ENCODE peak calls at places on chromosomes 13 and 19, in four cellular contexts. H, X, P and F are unnamed samples.

GRCh38 chr13:114015608-114016295 is 41.9 kb upstream of the C13orf46 start:
- DNase-seq in X (no peak), H (peak), P (no peak), F (no peak)

GRCh38 chr13:96052655-96053002 is 572 bp downstream of the UGGT2 start:
- DNase-seq in X (no peak), P (peak), H (peak), F (no peak)

GRCh38 chr13:25886438-25887214 is 165.2 kb downstream of the SHISA2 start:
- DNase-seq in P (no peak), H (no peak), X (no peak), F (no peak)

GRCh38 chr19:14432817-14433453 is at the start of gene PKN1:
- DNase-seq in P (peak), X (peak), H (peak), F (peak)

GRCh38 chr19:2372076-2372612 is 12.1 kb downstream of the TMPRSS9 start:
- DNase-seq in P (no peak), X (no peak), H (no peak), F (no peak)

GRCh38 chr13:103516009-103516795 is 450.0 kb upstream of the SLC10A2 start:
- DNase-seq in P (no peak), H (no peak), X (no peak), F (no peak)

GRCh38 chr13:51212808-51213728 is 9.1 kb upstream of the FAM124A start:
- DNase-seq in P (no peak), X (no peak), H (no peak), F (no peak)

GRCh38 chr13:51815848-51816247 is 11.9 kb upstream of the DHRS12 start:
- DNase-seq in H (no peak), X (no peak), P (no peak), F (no peak)

GRCh38 chr19:47534628-47535027 is 19.8 kb upstream of the NAPA start:
- DNase-seq in H (no peak), X (no peak), P (no peak), F (no peak)

GRCh38 chr13:29621401-29621800 is 25.9 kb upstream of the SLC7A1 start:
- DNase-seq in P (no peak), X (no peak), H (no peak), F (no peak)

GRCh38 chr13:28532226-28533048 is 37.5 kb upstream of the FLT1 start:
- DNase-seq in P (peak), H (peak), X (no peak), F (peak)

GRCh38 chr13:112057434-112057735 is 9.6 kb upstream of the SOX1 start:
- DNase-seq in H (no peak), X (no peak), P (no peak), F (no peak)

GRCh38 chr13:84684804-84685203 is 802.5 kb upstream of the SLITRK1 start:
- DNase-seq in P (no peak), H (no peak), X (no peak), F (no peak)

GRCh38 chr19:18502236-18502632 is 19.6 kb downstream of the ELL start:
- DNase-seq in P (no peak), X (no peak), H (no peak), F (no peak)

GRCh38 chr19:48686103-48686502 is 9.7 kb upstream of the FUT2 start:
- DNase-seq in P (no peak), X (no peak), H (no peak), F (no peak)

GRCh38 chr19:42261763-42262162 is 6.8 kb upstream of the ERF start:
- DNase-seq in P (no peak), H (no peak), X (no peak), F (no peak)

GRCh38 chr13:21949818-21950429 is 279.1 kb downstream of the FGF9 start:
- DNase-seq in H (no peak), P (no peak), X (no peak), F (no peak)

GRCh38 chr19:32819415-32820400 is 49.9 kb downstream of the SLC7A9 start:
- DNase-seq in X (no peak), H (no peak), P (no peak), F (no peak)

GRCh38 chr13:46179576-46180368 is 2.2 kb downstream of the LCP1 start:
- DNase-seq in H (no peak), X (peak), P (no peak), F (no peak)

GRCh38 chr19:51796195-51796679 is 1.3 kb downstream of the FPR3 start:
- DNase-seq in X (no peak), H (no peak), P (no peak), F (no peak)

GRCh38 chr13:20168396-20168795 is 7.5 kb upstream of the GJA3 start:
- DNase-seq in X (no peak), P (no peak), H (no peak), F (no peak)

GRCh38 chr19:53908106-53908932 is 759 bp upstream of the CACNG7 start:
- DNase-seq in X (peak), H (peak), P (peak), F (no peak)

GRCh38 chr13:35768551-35768950 is 292.1 kb upstream of the MAB21L1 start:
- DNase-seq in X (no peak), H (peak), P (no peak), F (no peak)

GRCh38 chr19:4454952-4455738 is 2.4 kb downstream of the UBXN6 start:
- DNase-seq in P (no peak), H (peak), X (no peak), F (no peak)

GRCh38 chr19:18588611-18589379 is at the start of gene REX1BD:
- DNase-seq in X (peak), H (peak), P (peak), F (peak)

GRCh38 chr19:6271721-6272410 is 7.9 kb downstream of the MLLT1 start:
- DNase-seq in P (peak), X (no peak), H (peak), F (no peak)

GRCh38 chr19:53977429-53977990 is 13.9 kb upstream of the CACNG6 start:
- DNase-seq in H (peak), X (peak), P (peak), F (no peak)

GRCh38 chr19:16661480-16662034 is 618 bp downstream of the TMEM38A start:
- DNase-seq in X (no peak), P (no peak), H (no peak), F (no peak)